ENCODE peak calls at places on chromosomes 5 and 9, in eight cellular contexts. S, O, B, R, I, Z, N and Y are unnamed samples.

GRCh38 chr5:104016650-104017049 is 454.1 kb upstream of the NUDT12 start:
- DNase-seq in S (no peak), O (peak), B (no peak), R (peak), I (peak), Z (no peak), N (no peak), Y (peak)

GRCh38 chr5:180119031-180119885 is 47.7 kb upstream of the RNF130 start:
- DNase-seq in S (peak), O (no peak), B (no peak), R (no peak), I (no peak), Z (no peak), N (no peak), Y (no peak)

GRCh38 chr5:113331201-113331551 is 103.6 kb downstream of the TSSK1B start:
- DNase-seq in S (no peak), O (no peak), B (no peak), R (no peak), I (peak), Z (no peak), N (no peak), Y (peak)

GRCh38 chr9:130140701-130141100 is 31.5 kb upstream of the NCS1 start:
- DNase-seq in S (no peak), O (no peak), B (no peak), R (no peak), I (no peak), Z (no peak), N (no peak), Y (no peak)

GRCh38 chr9:93009337-93010015 is 49.0 kb upstream of the SUSD3 start:
- DNase-seq in S (peak), O (no peak), B (no peak), R (no peak), I (no peak), Z (no peak), N (no peak), Y (no peak)

GRCh38 chr5:75522025-75522424 is 10.3 kb downstream of the POLK start:
- DNase-seq in S (no peak), O (peak), B (no peak), R (no peak), I (no peak), Z (no peak), N (no peak), Y (peak)

GRCh38 chr5:35924122-35924949 is 14.1 kb downstream of the CAPSL start:
- DNase-seq in S (no peak), O (peak), B (no peak), R (peak), I (peak), Z (no peak), N (no peak), Y (peak)

GRCh38 chr5:98106116-98107088 is 667.1 kb upstream of the RGMB start:
- DNase-seq in S (no peak), O (peak), B (no peak), R (no peak), I (no peak), Z (no peak), N (no peak), Y (no peak)

GRCh38 chr5:143119881-143120341 is 283.6 kb downstream of the NR3C1 start:
- DNase-seq in S (no peak), O (no peak), B (no peak), R (no peak), I (no peak), Z (no peak), N (no peak), Y (no peak)

GRCh38 chr5:32880781-32881180 is 169.7 kb downstream of the NPR3 start:
- DNase-seq in S (no peak), O (no peak), B (no peak), R (no peak), I (peak), Z (no peak), N (no peak), Y (no peak)

GRCh38 chr9:26677965-26678745 is 214.4 kb downstream of the CAAP1 start:
- DNase-seq in S (no peak), O (peak), B (no peak), R (no peak), I (no peak), Z (no peak), N (no peak), Y (peak)

GRCh38 chr5:35230043-35230611 is at the start of gene PRLR:
- DNase-seq in S (peak), O (peak), B (no peak), R (peak), I (peak), Z (peak), N (peak), Y (peak)

GRCh38 chr9:7324031-7324654 is 475.4 kb downstream of the DMAC1 start:
- DNase-seq in S (no peak), O (no peak), B (no peak), R (peak), I (no peak), Z (no peak), N (no peak), Y (no peak)

GRCh38 chr5:163705983-163706771 is 200.8 kb downstream of the MAT2B start:
- DNase-seq in S (no peak), O (peak), B (no peak), R (peak), I (peak), Z (no peak), N (no peak), Y (no peak)

GRCh38 chr9:121783126-121783522 is 131.7 kb downstream of the DAB2IP start:
- DNase-seq in S (no peak), O (no peak), B (no peak), R (no peak), I (no peak), Z (no peak), N (no peak), Y (no peak)

GRCh38 chr5:62306494-62307363 is 723 bp downstream of the KIF2A start:
- DNase-seq in S (no peak), O (peak), B (peak), R (no peak), I (peak), Z (peak), N (no peak), Y (no peak)

GRCh38 chr9:70297141-70297540 is 38.4 kb downstream of the SMC5 start:
- DNase-seq in S (no peak), O (no peak), B (no peak), R (no peak), I (peak), Z (no peak), N (no peak), Y (no peak)

GRCh38 chr9:73202992-73203391 is 51.3 kb downstream of the ANXA1 start:
- DNase-seq in S (no peak), O (no peak), B (no peak), R (no peak), I (no peak), Z (no peak), N (no peak), Y (no peak)

GRCh38 chr9:99516657-99517049 is 294.6 kb downstream of the SEC61B start:
- DNase-seq in S (no peak), O (no peak), B (no peak), R (no peak), I (no peak), Z (no peak), N (no peak), Y (no peak)

GRCh38 chr5:92715946-92716345 is 865.1 kb downstream of the NR2F1-AS1 start:
- DNase-seq in S (no peak), O (no peak), B (no peak), R (no peak), I (no peak), Z (no peak), N (no peak), Y (no peak)

GRCh38 chr5:161167001-161167765 is 315.2 kb upstream of the ATP10B start:
- DNase-seq in S (no peak), O (no peak), B (no peak), R (no peak), I (peak), Z (no peak), N (no peak), Y (no peak)

GRCh38 chr9:130305381-130305780 is 39.8 kb downstream of the HMCN2 start:
- DNase-seq in S (no peak), O (no peak), B (no peak), R (no peak), I (no peak), Z (no peak), N (no peak), Y (no peak)

GRCh38 chr5:4553130-4553529 is 587.0 kb upstream of the ADAMTS16 start:
- DNase-seq in S (no peak), O (no peak), B (no peak), R (no peak), I (no peak), Z (no peak), N (no peak), Y (no peak)

GRCh38 chr5:123156577-123157296 is 67.7 kb downstream of the PRDM6 start:
- DNase-seq in S (no peak), O (peak), B (no peak), R (peak), I (peak), Z (no peak), N (no peak), Y (no peak)

GRCh38 chr5:112933651-112934365 is 11.8 kb upstream of the REEP5 start:
- DNase-seq in S (no peak), O (peak), B (no peak), R (peak), I (peak), Z (no peak), N (no peak), Y (peak)

GRCh38 chr5:174736351-174736721 is 12.0 kb downstream of the MSX2 start:
- DNase-seq in S (no peak), O (peak), B (no peak), R (peak), I (peak), Z (no peak), N (no peak), Y (no peak)

GRCh38 chr5:124580925-124581821 is 165.3 kb downstream of the ZNF608 start:
- DNase-seq in S (no peak), O (no peak), B (no peak), R (no peak), I (no peak), Z (no peak), N (no peak), Y (no peak)

GRCh38 chr9:137315581-137316011 is 13.5 kb upstream of the NRARP start:
- DNase-seq in S (no peak), O (no peak), B (no peak), R (no peak), I (no peak), Z (no peak), N (no peak), Y (no peak)

GRCh38 chr5:38800515-38800914 is 45.3 kb upstream of the OSMR start:
- DNase-seq in S (no peak), O (no peak), B (no peak), R (no peak), I (no peak), Z (no peak), N (no peak), Y (no peak)

DNA sequence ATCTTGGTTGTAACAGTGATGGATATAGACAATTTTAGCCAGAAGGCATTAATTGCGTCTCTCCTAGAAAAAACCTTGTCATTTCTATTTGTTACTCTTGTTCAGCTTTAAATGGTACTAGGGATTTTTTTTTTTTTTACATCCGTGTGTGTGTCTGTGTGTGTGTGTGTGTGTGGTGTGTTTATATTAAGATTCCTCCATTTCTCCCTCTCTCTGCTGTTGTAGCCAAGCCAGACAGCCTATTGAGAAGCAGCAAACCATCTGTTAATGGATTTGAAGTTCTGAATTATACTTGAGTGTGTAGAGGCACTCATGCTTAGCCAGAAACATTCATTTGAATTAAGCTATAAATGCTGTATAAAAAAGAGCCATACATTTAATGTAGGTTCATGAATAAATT is 72.3 kb downstream of the SLF1 start:
- DNase-seq in S (no peak), O (peak), B (no peak), R (no peak), I (no peak), Z (no peak), N (no peak), Y (no peak)
- H3K4me3 ChIP-seq in S (no peak), O (no peak), B (no peak), R (no peak), I (no peak), Z (no peak), N (no peak), Y (no peak)

DNA sequence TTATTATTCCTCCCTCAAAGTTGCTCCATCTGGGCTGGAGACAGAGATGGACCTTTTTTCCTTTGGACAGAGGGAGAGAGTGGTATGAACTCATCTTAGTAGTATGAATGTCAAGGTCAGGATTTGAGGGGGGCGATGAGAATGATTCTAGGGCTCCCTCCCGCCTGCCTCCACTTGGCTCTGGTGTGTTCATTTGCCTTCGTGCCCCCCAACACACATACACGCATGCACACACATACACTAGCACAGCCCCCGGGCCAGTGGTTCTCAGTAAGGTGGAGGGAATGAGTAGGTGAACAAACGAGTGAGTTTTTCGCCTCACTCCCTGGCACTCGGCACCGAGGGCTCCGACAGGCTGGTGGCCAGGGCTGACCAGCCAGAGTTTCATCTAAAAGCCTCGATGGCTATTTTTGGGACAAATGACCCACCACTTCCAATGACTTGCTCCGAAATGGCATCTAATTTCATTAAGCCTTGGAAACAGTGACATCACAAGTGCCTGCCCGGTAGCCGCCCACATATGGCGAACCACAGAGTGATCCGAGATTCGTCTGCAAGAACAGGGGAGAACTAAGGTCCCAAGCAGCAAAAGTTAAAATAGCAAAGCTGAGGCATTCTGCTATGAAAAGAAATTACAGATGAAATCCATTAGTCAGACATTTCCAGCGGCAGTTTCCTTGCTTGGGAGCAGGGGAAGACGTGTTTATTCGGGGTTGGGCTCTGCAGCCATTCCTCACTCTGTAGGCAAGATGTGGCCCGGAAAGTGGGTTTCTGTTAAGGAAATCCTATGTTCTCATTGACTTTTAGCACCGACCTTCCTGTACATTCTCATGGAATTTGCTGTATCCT is 44.8 kb downstream of the ERGIC1 start:
- DNase-seq in S (no peak), O (peak), B (no peak), R (no peak), I (no peak), Z (no peak), N (peak), Y (no peak)
- H3K4me3 ChIP-seq in S (no peak), O (no peak), B (no peak), R (no peak), I (no peak), Z (peak), N (no peak), Y (no peak)

GRCh38 chr5:29896651-29897050 is 1296.8 kb upstream of the CDH6 start:
- DNase-seq in S (no peak), O (no peak), B (no peak), R (no peak), I (peak), Z (no peak), N (no peak), Y (peak)
- H3K4me3 ChIP-seq in S (no peak), O (no peak), B (no peak), R (no peak), I (no peak), Z (no peak), N (no peak), Y (no peak)

GRCh38 chr9:33750307-33750838 is 45.0 kb upstream of the PRSS3 start:
- DNase-seq in S (no peak), O (no peak), B (peak), R (no peak), I (peak), Z (no peak), N (no peak), Y (peak)
- H3K4me3 ChIP-seq in S (no peak), O (peak), B (peak), R (peak), I (peak), Z (no peak), N (peak), Y (peak)

GRCh38 chr5:177116631-177117373 is 16.8 kb upstream of the NSD1 start:
- DNase-seq in S (peak), O (peak), B (no peak), R (no peak), I (peak), Z (peak), N (peak), Y (no peak)
- H3K4me3 ChIP-seq in S (peak), O (no peak), B (no peak), R (no peak), I (peak), Z (peak), N (peak), Y (no peak)

DNA sequence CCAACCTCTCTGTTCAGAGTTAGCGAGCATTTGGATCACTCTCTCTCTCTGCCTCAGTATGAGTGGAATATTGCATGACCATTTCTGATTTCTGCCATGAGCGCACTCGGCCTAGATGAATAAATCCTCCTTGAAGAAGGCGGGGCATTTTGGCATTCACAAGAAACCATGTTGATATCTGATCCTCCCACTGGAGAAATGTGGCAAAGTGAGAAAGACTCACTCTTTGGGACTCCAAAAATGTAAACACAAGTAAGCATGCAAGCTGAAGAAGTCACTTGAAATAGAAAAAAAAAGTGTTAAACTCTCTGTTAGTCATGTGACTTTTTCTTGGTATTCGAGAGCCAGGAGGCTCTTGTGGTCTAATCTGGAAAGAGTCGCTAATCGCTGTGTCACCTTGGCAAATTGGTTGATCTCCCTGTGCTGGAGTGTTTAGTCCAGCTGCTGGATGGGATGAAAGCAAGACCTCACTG is 95.4 kb downstream of the GHR start:
- DNase-seq in S (no peak), O (no peak), B (no peak), R (no peak), I (no peak), Z (no peak), N (no peak), Y (no peak)
- H3K4me3 ChIP-seq in S (no peak), O (no peak), B (no peak), R (no peak), I (no peak), Z (no peak), N (no peak), Y (no peak)

GRCh38 chr5:150496534-150496933 is 11.4 kb upstream of the NDST1 start:
- DNase-seq in S (no peak), O (no peak), B (no peak), R (no peak), I (no peak), Z (no peak), N (peak), Y (no peak)
- H3K4me3 ChIP-seq in S (no peak), O (no peak), B (no peak), R (no peak), I (no peak), Z (no peak), N (no peak), Y (no peak)

GRCh38 chr5:127988149-127988755 is 95.3 kb upstream of the SLC12A2 start:
- DNase-seq in S (no peak), O (peak), B (peak), R (peak), I (peak), Z (no peak), N (no peak), Y (peak)
- H3K4me3 ChIP-seq in S (no peak), O (no peak), B (no peak), R (no peak), I (no peak), Z (no peak), N (no peak), Y (no peak)